ENCODE peak calls at places on chromosomes 7 and 10, in four cellular contexts. Z is A549, B is tibial nerve, K is HepG2. L is an unnamed sample.
A peak's percentile ranks its signal among the peaks of the same experiment; 100 is the strongest.

GRCh38 chr10:114550756-114551290 is 107.3 kb downstream of the ABLIM1 start:
- DNase-seq in Z (peak; percentile 17), B (no peak), K (peak; percentile 30), L (no peak)

GRCh38 chr7:155357573-155358041 is 59.9 kb downstream of the INSIG1 start:
- DNase-seq in Z (no peak), B (no peak), K (no peak), L (no peak)

GRCh38 chr10:52020702-52021101 is 293.4 kb upstream of the DKK1 start:
- DNase-seq in Z (no peak), B (no peak), K (no peak), L (no peak)

GRCh38 chr10:114151486-114151885 is 22.5 kb downstream of the CCDC186 start:
- DNase-seq in Z (peak; percentile 68), B (no peak), K (peak; percentile 21), L (no peak)

GRCh38 chr10:565146-565545 is 124.3 kb downstream of the DIP2C start:
- DNase-seq in Z (no peak), B (no peak), K (no peak), L (no peak)

GRCh38 chr10:97631098-97631497 is 2.2 kb downstream of the MORN4 start:
- DNase-seq in Z (no peak), B (no peak), K (no peak), L (no peak)

GRCh38 chr7:148084138-148084537 is 506.4 kb upstream of the C7orf33 start:
- DNase-seq in Z (peak; percentile 35), B (peak; percentile 55), K (peak; percentile 27), L (no peak)

GRCh38 chr7:113100091-113100723 is 13.6 kb upstream of the GPR85 start:
- DNase-seq in Z (no peak), B (no peak), K (no peak), L (peak; percentile 82)

GRCh38 chr7:151235091-151235787 is 3.0 kb downstream of the CHPF2 start:
- DNase-seq in Z (no peak), B (no peak), K (no peak), L (peak; percentile 67)

GRCh38 chr7:146956853-146957252 is 840.3 kb downstream of the CNTNAP2 start:
- DNase-seq in Z (no peak), B (no peak), K (no peak), L (no peak)

GRCh38 chr7:69827140-69827919 is 229.1 kb downstream of the AUTS2 start:
- DNase-seq in Z (no peak), B (no peak), K (no peak), L (no peak)

GRCh38 chr7:108284349-108285017 is 154.3 kb upstream of the LAMB4 start:
- DNase-seq in Z (no peak), B (no peak), K (no peak), L (no peak)

GRCh38 chr10:117005454-117006055 is 568 bp upstream of the SHTN1 start:
- DNase-seq in Z (peak; percentile 74), B (no peak), K (peak; percentile 37), L (no peak)

GRCh38 chr10:121426307-121426706 is 171.9 kb downstream of the FGFR2 start:
- DNase-seq in Z (peak; percentile 33), B (no peak), K (no peak), L (no peak)

GRCh38 chr10:26805567-26806245 is 55.1 kb downstream of the ABI1 start:
- DNase-seq in Z (no peak), B (no peak), K (no peak), L (no peak)

GRCh38 chr7:142795339-142795863 is 24.6 kb downstream of the PRSS2 start:
- DNase-seq in Z (no peak), B (no peak), K (no peak), L (no peak)

GRCh38 chr10:79239275-79239779 is 107.9 kb upstream of the PPIF start:
- DNase-seq in Z (peak; percentile 13), B (peak; percentile 43), K (no peak), L (peak; percentile 89)

GRCh38 chr7:4123823-4124222 is 558.3 kb upstream of the FOXK1 start:
- DNase-seq in Z (no peak), B (no peak), K (no peak), L (peak; percentile 15)

GRCh38 chr10:34113504-34114225 is 701.4 kb downstream of the PARD3 start:
- DNase-seq in Z (no peak), B (no peak), K (no peak), L (no peak)

GRCh38 chr7:1536768-1537630 is 6.5 kb downstream of the MAFK start:
- DNase-seq in Z (peak; percentile 98), B (peak; percentile 94), K (peak; percentile 93), L (peak; percentile 99)

GRCh38 chr10:21052709-21053104 is 155.6 kb upstream of the NEBL start:
- DNase-seq in Z (no peak), B (no peak), K (no peak), L (no peak)

GRCh38 chr7:127782550-127783266 is 130.7 kb downstream of the SND1 start:
- DNase-seq in Z (no peak), B (no peak), K (no peak), L (no peak)

GRCh38 chr7:80478683-80479082 is 33.2 kb downstream of the GNAT3 start:
- DNase-seq in Z (peak; percentile 53), B (no peak), K (no peak), L (no peak)

GRCh38 chr10:112946649-112947048 is 3.4 kb upstream of the TCF7L2 start:
- DNase-seq in Z (no peak), B (no peak), K (no peak), L (peak; percentile 72)

GRCh38 chr10:43001427-43001795 is 75.5 kb upstream of the RET start:
- DNase-seq in Z (no peak), B (no peak), K (no peak), L (no peak)

GRCh38 chr7:30556854-30557644 is 37.6 kb upstream of the GARS1 start:
- DNase-seq in Z (no peak), B (no peak), K (no peak), L (no peak)

GRCh38 chr7:45145881-45146280 is 11.7 kb upstream of the RAMP3 start:
- DNase-seq in Z (no peak), B (no peak), K (no peak), L (peak; percentile 34)

GRCh38 chr7:36388423-36388822 is 1.2 kb upstream of the ANLN start:
- DNase-seq in Z (no peak), B (no peak), K (no peak), L (no peak)

GRCh38 chr7:36387437-36388345 is 2.0 kb upstream of the ANLN start:
- DNase-seq in Z (peak; percentile 78), B (no peak), K (no peak), L (no peak)

GRCh38 chr7:36391436-36392198 is 2.0 kb downstream of the ANLN start:
- DNase-seq in Z (peak; percentile 36), B (no peak), K (no peak), L (no peak)

GRCh38 chr7:36389371-36390198 is at the start of gene ANLN:
- DNase-seq in Z (peak; percentile 95), B (peak; percentile 83), K (peak; percentile 92), L (peak; percentile 97)

DNA sequence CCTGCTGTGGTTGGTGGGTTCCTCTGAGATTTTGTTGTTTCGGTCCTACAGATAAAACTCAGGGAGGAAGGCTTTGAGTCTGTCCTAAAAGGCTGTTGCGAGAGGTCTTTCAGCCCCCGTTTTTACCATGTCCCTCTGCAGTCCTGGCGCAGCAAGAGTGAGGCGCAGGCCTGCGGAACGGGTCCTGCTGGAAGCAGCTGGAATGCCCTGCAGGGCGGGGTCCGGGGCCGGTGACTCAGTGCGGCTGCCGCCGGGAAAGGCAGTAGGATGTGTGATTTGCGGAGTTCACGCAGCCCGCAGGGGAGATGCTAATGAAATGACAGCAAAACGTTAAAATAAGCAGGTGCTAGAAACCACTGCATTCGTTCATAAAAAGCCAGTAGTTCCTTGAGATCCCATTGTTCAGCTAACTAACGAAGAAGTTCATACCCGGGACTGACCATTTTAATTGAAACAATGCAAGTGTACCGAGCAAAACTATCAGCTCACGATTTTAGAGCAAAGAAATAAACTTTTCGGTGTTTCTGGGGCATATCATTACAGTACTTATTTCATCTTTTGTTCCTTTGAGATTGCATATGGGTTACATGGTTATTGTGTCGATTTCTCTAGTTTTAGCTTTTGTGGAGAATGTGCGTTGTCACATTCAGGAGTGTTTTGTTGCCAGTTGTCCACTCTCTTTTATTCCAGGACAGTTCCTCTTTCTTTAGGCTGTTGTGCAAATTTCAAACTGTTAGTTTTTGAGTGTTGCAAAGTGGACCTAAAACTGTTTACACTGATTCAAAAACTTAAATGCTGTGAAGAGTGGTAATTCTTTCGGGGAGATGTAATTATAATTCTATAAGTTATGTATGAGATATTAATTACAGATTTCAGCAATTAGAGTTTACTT is 783 bp downstream of the ANLN start:
- DNase-seq in Z (peak; percentile 87), B (no peak), K (peak; percentile 73), L (peak; percentile 69)
- TF ChIP-seq EP300 in Z (no peak), B (no peak), K (no peak), L (no peak)

GRCh38 chr7:22855049-22855392 is 32.4 kb upstream of the TOMM7 start:
- DNase-seq in Z (no peak), B (no peak), K (no peak), L (no peak)

GRCh38 chr7:22853138-22853537 is 30.5 kb upstream of the TOMM7 start:
- DNase-seq in Z (no peak), B (no peak), K (no peak), L (no peak)

GRCh38 chr7:22856437-22856836 is 33.8 kb upstream of the TOMM7 start:
- DNase-seq in Z (no peak), B (no peak), K (no peak), L (no peak)

GRCh38 chr7:22853674-22854157 is 31.1 kb upstream of the TOMM7 start:
- DNase-seq in Z (peak; percentile 38), B (peak; percentile 36), K (no peak), L (no peak)

GRCh38 chr7:22854158-22855048 is 31.8 kb upstream of the TOMM7 start:
- DNase-seq in Z (peak; percentile 90), B (peak; percentile 86), K (peak; percentile 74), L (peak; percentile 98)
- TF ChIP-seq POLR2A in Z (peak; percentile 86), B (peak; percentile 74), K (peak; percentile 71), L (peak; percentile 41)

DNA sequence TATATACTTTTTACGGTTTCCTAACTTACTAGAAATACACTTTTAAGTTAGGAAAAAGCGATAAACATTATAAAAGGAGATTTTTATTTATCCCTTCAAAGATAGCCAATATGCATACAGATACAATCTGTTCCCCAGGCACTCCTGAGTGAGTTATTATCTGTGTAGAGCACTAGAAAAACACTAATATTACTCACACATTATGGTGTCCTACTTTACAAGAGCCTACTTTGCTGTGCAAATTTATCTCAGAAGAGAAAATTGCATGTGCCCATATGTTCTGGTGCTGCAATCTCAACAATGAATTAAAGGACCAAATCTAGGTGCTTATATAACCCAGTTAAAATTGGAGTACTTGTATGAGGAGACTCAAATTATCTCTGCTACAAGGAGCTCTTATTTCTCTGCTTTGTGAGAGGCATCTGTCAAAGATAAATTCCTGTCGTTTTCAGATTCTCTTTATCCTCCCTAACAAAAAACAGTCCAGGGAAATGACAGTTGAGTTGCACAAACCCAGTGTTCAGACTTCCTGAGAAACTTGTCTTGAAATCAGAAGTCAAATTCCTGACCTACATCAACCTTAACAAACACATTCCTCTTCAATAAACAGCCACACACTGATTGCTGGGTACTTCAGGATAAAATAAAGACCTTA is 28.9 kb downstream of the CPA1 start:
- DNase-seq in Z (no peak), B (no peak), K (no peak), L (no peak)
- TF ChIP-seq EP300 in Z (no peak), B (no peak), K (no peak), L (no peak)

GRCh38 chr7:26397326-26397725 is 105.7 kb downstream of the SNX10 start:
- DNase-seq in Z (no peak), B (no peak), K (no peak), L (no peak)

GRCh38 chr7:26399747-26400146 is 108.1 kb downstream of the SNX10 start:
- DNase-seq in Z (no peak), B (no peak), K (no peak), L (no peak)

GRCh38 chr7:26397786-26398435 is 106.2 kb downstream of the SNX10 start:
- DNase-seq in Z (peak; percentile 49), B (no peak), K (no peak), L (no peak)

GRCh38 chr7:26399309-26399610 is 107.6 kb downstream of the SNX10 start:
- DNase-seq in Z (peak; percentile 48), B (no peak), K (no peak), L (no peak)

GRCh38 chr7:26398436-26399308 is 107.0 kb downstream of the SNX10 start:
- DNase-seq in Z (peak; percentile 37), B (peak; percentile 20), K (no peak), L (peak; percentile 76)
- TF ChIP-seq POLR2A in Z (no peak), B (peak; percentile 8), K (no peak), L (no peak)